ENCODE peak calls at places on chromosomes 2 and 18, in four cellular contexts. R, K, W and Q are unnamed samples.

GRCh38 chr2:201444676-201445441 is 6.4 kb downstream of the TRAK2 start:
- DNase-seq in R (no peak), K (no peak), W (no peak), Q (no peak)

GRCh38 chr18:79588636-79589481 is 90.7 kb upstream of the CTDP1 start:
- DNase-seq in R (peak), K (peak), W (peak), Q (no peak)

GRCh38 chr18:69250305-69251151 is 150.2 kb upstream of the DOK6 start:
- DNase-seq in R (peak), K (no peak), W (peak), Q (no peak)

GRCh38 chr2:181130686-181131085 is 150.3 kb downstream of the UBE2E3 start:
- DNase-seq in R (no peak), K (no peak), W (peak), Q (no peak)

GRCh38 chr2:9256570-9257043 is 50.0 kb downstream of the ASAP2 start:
- DNase-seq in R (no peak), K (no peak), W (no peak), Q (no peak)

GRCh38 chr2:77054938-77055337 is 467.2 kb downstream of the LRRTM4 start:
- DNase-seq in R (no peak), K (no peak), W (no peak), Q (no peak)

GRCh38 chr2:205746408-205746785 is 64.1 kb downstream of the NRP2 start:
- DNase-seq in R (no peak), K (no peak), W (no peak), Q (no peak)

GRCh38 chr2:166375736-166376487 is at the start of gene SCN9A:
- DNase-seq in R (peak), K (peak), W (peak), Q (peak)

GRCh38 chr18:25787281-25787680 is 303.1 kb downstream of the SS18 start:
- DNase-seq in R (no peak), K (no peak), W (no peak), Q (no peak)

GRCh38 chr2:45700407-45701013 is 49.0 kb downstream of the PRKCE start:
- DNase-seq in R (no peak), K (no peak), W (no peak), Q (no peak)

GRCh38 chr2:20141056-20141762 is 83.7 kb downstream of the SDC1 start:
- DNase-seq in R (peak), K (peak), W (peak), Q (peak)

GRCh38 chr2:61660511-61661388 is 122.6 kb upstream of the XPO1 start:
- DNase-seq in R (no peak), K (no peak), W (peak), Q (no peak)

GRCh38 chr2:1541812-1542211 is 128.5 kb downstream of the TPO start:
- DNase-seq in R (no peak), K (no peak), W (no peak), Q (no peak)

GRCh38 chr2:25651782-25652455 is 21.5 kb downstream of the DTNB start:
- DNase-seq in R (no peak), K (no peak), W (no peak), Q (no peak)

GRCh38 chr18:75167759-75168211 is 41.2 kb downstream of the PTGR3 start:
- DNase-seq in R (peak), K (no peak), W (no peak), Q (no peak)

GRCh38 chr2:223929575-223930001 is 15.5 kb downstream of the WDFY1 start:
- DNase-seq in R (peak), K (no peak), W (no peak), Q (no peak)

GRCh38 chr2:12381543-12382323 is 335.0 kb upstream of the TRIB2 start:
- DNase-seq in R (peak), K (no peak), W (no peak), Q (no peak)

GRCh38 chr2:176527141-176527901 is 258.1 kb downstream of the MTX2 start:
- DNase-seq in R (no peak), K (no peak), W (peak), Q (no peak)

GRCh38 chr2:3302751-3303582 is 74.7 kb downstream of the EIPR1 start:
- DNase-seq in R (no peak), K (no peak), W (no peak), Q (peak)

GRCh38 chr18:55731594-55732042 is 143.6 kb upstream of the TCF4 start:
- DNase-seq in R (peak), K (no peak), W (peak), Q (no peak)

GRCh38 chr18:26863122-26863879 is 2.2 kb downstream of the AQP4 start:
- DNase-seq in R (no peak), K (peak), W (no peak), Q (peak)

GRCh38 chr2:71558300-71559051 is 105.1 kb downstream of the DYSF start:
- DNase-seq in R (no peak), K (no peak), W (no peak), Q (peak)

GRCh38 chr2:152861349-152861942 is 143.0 kb downstream of the ARL6IP6 start:
- DNase-seq in R (peak), K (no peak), W (peak), Q (no peak)
- TF ChIP-seq CTCF in R (peak), K (no peak), W (peak), Q (peak)

DNA sequence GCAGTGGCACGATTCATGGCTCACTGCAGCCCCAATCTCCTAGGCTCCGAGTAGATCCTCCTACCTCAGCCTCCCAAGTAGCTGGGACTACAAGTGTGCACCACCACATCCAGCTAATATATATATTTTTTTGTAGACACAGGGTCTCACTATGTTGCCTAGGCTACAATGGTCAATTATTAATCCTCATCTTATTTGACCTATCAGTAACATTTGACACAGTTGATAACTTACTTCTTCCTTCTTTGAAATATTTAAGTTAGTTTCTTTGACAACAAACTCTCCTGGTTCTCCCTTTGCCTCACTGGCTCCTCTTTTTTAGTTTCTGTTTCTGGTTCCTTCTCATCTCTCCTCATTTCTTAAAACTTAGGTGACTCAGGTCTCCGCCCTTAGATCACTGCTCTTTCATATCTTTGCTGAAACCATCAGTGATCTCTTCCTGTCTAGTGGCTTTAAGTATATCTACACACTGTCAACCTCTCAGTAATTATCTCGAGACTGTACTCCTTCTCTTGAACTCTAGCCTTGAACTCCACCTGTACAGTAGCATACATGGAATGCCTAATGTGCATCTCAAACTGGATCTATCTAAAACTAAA is 11.5 kb downstream of the PGAP1 start:
- DNase-seq in R (no peak), K (no peak), W (no peak), Q (no peak)
- TF ChIP-seq CTCF in R (no peak), K (no peak), W (no peak), Q (no peak)

GRCh38 chr18:65938592-65939372 is 188.0 kb downstream of the CDH7 start:
- DNase-seq in R (no peak), K (no peak), W (peak), Q (no peak)
- TF ChIP-seq CTCF in R (no peak), K (no peak), W (peak), Q (peak)

DNA sequence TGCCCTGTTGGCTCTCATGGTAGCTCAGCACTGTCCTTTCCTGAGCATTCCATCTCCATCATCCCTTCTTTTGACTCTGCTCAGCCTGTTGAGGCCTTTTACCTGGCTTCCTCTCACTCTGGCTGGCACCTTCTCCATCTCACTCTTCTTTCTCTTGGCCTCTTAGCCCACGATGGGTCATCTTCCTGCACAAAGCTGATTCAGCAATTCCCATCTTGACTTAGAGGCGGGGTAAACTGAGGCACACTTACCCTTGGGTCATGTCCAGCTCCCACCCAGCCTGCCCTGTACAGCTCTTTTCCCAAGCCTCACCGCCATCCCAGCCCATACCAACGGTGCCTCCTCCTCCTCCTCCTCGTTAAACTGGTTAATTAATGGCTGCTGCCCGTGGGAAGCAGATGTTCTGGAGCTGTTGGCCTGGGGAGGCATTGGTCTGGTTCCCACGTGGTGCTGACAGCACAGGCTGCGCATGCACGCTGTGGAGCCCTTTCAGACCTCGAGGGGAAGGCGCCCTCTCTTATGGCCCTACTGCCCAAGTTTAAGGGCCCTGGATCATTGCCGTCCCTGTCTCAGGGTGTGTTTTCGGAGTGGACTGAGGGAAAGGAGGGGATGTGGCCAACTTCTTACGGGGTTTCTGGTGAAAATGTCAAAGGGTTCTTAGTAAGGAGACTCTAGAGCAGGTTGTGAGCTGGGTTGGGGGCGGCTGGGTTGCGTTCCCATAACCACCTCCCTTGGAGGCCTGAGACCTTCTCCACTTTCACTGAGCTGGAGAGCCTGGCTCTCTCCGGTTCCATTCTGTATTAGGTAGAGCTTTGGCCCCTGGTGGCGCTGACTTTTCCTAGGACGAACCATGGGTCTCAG is 10.9 kb downstream of the WNT10A start:
- DNase-seq in R (no peak), K (peak), W (no peak), Q (no peak)
- TF ChIP-seq CTCF in R (no peak), K (no peak), W (no peak), Q (no peak)

DNA sequence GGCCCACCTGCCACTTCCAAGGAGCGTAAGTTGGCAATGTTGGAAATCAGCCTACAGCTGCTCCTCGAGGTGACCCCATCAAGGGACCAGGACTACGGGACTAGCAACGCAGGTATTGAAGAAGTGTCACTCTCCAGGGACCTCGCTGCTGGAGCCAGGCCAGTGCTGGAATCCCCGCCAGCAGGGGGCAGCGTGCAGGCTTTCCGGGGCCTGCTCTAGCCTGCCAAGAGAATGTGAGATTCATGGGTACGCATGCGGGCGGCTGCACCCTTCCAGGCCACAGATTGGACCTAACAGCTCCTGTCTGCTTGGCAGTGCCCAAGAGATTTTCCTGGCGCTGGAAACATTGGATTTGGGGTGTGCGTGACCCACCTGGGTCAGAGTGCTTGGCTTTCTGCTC is 182.8 kb upstream of the RAB12 start:
- DNase-seq in R (no peak), K (no peak), W (no peak), Q (no peak)
- TF ChIP-seq CTCF in R (peak), K (no peak), W (peak), Q (no peak)

GRCh38 chr18:49904871-49905555 is 91.7 kb upstream of the ACAA2 start:
- DNase-seq in R (no peak), K (no peak), W (no peak), Q (no peak)

GRCh38 chr18:49901862-49902340 is 88.6 kb upstream of the ACAA2 start:
- DNase-seq in R (no peak), K (no peak), W (no peak), Q (no peak)

GRCh38 chr18:49894827-49895226 is 81.5 kb upstream of the ACAA2 start:
- DNase-seq in R (no peak), K (no peak), W (no peak), Q (no peak)

GRCh38 chr18:49898421-49898820 is 85.1 kb upstream of the ACAA2 start:
- DNase-seq in R (peak), K (peak), W (peak), Q (no peak)

DNA sequence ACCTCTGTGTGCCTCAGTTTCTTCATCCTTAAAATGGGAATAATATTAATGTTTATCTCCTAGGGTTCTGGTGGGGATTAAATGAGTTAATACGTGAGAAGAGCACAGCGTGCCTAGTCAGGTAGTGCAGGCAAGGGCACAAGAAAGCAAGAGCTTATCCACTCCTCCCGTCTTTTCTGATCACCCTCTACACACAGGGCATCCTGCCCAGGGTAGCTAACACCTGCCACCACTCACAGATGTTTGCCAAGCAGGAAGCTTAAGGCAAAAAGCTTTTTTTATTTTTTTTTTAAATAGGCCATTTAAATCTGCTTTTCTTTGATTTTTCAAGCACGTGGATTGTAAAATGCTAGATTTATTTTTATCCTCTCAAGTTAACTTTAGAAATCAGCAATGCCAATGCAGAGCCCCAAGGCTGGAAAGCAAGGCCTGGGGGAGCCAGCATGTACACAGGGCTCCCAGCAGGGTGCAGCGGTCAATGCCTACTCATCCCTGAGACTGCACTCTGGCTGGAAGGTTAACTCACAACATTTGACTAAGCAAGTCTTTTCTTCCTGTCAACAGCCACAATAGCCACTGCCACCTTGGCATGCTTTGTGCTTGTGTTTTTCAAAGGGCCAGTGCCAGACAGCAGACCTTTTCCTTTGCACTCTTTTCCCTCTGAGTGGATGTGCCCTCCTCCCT is 86.5 kb upstream of the ACAA2 start:
- DNase-seq in R (no peak), K (no peak), W (no peak), Q (no peak)
- TF ChIP-seq CTCF in R (no peak), K (no peak), W (no peak), Q (no peak)

GRCh38 chr18:21805771-21806366 is 65.3 kb downstream of the MIB1 start:
- DNase-seq in R (no peak), K (no peak), W (no peak), Q (no peak)
- TF ChIP-seq CTCF in R (no peak), K (no peak), W (no peak), Q (no peak)

DNA sequence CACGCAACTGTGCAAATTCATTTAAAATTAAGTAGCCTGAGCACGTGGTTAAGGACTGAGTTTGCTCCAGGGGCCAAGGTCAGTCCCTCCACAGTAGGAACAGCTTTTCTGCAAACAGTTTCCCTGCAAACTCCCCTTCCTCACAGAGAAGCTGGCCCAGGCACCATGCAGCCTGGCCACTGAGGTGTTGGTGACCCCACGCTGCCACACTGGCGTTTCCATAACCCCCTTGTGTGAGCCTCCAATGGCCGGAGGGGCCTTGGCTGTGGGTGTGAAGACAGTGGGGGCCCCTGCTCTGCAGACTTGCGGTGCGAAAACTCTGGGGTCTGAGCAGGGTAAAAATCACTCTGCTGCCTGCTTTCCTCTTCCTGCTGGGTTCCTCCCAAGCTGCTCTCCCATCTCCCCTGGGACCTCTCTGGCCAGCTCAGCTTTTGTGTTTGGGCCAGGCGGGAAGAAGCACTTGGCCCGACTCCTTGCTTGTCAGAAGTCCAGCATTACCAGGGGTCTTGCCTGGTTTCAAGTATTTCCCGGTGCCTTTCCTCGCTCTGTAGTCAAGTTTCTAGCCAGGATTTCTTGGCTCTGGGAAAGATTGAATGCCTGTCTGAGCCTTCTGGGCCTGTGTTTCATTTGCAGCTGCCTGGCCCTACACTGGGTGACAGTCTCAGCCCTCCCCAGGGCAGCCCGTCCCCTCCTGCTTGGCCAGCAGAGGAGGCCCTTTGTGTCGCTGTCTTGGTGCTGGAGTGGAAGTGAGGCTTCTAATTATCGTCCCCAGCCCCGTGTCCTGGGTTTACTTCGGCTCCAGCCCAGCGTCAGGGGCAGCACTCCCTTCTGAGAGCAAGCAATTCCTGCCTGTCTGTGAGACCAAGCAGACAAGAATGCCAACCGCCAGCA is 131.4 kb upstream of the SLC1A4 start:
- DNase-seq in R (peak), K (peak), W (peak), Q (no peak)
- TF ChIP-seq CTCF in R (no peak), K (no peak), W (no peak), Q (no peak)